ENCODE peak calls at places on chromosomes 6 and 20, in seven cellular contexts. One of them, this sample, is unnamed.

GRCh38 chr6:116764961-116765841 is at the start of gene FAM162B:
- DNase-seq in IMR-90: peak
- DNase-seq in GM12878: no peak
- DNase-seq in lung: no peak
- DNase-seq in RWPE1: peak
- DNase-seq in lower lobe of right lung: peak
- DNase-seq in AG04450: no peak
- DNase-seq in this sample: no peak

GRCh38 chr6:23180504-23181293 is 611.3 kb downstream of the HDGFL1 start:
- DNase-seq in IMR-90: peak
- DNase-seq in GM12878: no peak
- DNase-seq in lung: peak
- DNase-seq in RWPE1: no peak
- DNase-seq in lower lobe of right lung: peak
- DNase-seq in AG04450: peak
- DNase-seq in this sample: peak

GRCh38 chr6:42960243-42961019 is at the start of gene GNMT:
- DNase-seq in IMR-90: no peak
- DNase-seq in GM12878: no peak
- DNase-seq in lung: peak
- DNase-seq in RWPE1: peak
- DNase-seq in lower lobe of right lung: peak
- DNase-seq in AG04450: no peak
- DNase-seq in this sample: no peak

GRCh38 chr6:36523936-36524499 is 23.3 kb downstream of the STK38 start:
- DNase-seq in IMR-90: no peak
- DNase-seq in GM12878: no peak
- DNase-seq in lung: no peak
- DNase-seq in RWPE1: no peak
- DNase-seq in lower lobe of right lung: no peak
- DNase-seq in AG04450: no peak
- DNase-seq in this sample: no peak

GRCh38 chr6:156845447-156845846 is 68.3 kb downstream of the ARID1B start:
- DNase-seq in IMR-90: no peak
- DNase-seq in GM12878: no peak
- DNase-seq in lung: no peak
- DNase-seq in RWPE1: no peak
- DNase-seq in lower lobe of right lung: no peak
- DNase-seq in AG04450: no peak
- DNase-seq in this sample: no peak

GRCh38 chr20:33490023-33490933 is at the start of gene CBFA2T2:
- DNase-seq in IMR-90: peak
- DNase-seq in GM12878: no peak
- DNase-seq in lung: no peak
- DNase-seq in RWPE1: peak
- DNase-seq in lower lobe of right lung: peak
- DNase-seq in AG04450: peak
- DNase-seq in this sample: peak

GRCh38 chr6:51430610-51431009 is 611.9 kb downstream of the TFAP2B start:
- DNase-seq in IMR-90: no peak
- DNase-seq in GM12878: no peak
- DNase-seq in lung: no peak
- DNase-seq in RWPE1: no peak
- DNase-seq in lower lobe of right lung: no peak
- DNase-seq in AG04450: no peak
- DNase-seq in this sample: no peak

GRCh38 chr6:148440877-148441453 is 98.3 kb downstream of the SASH1 start:
- DNase-seq in IMR-90: peak
- DNase-seq in GM12878: no peak
- DNase-seq in lung: peak
- DNase-seq in RWPE1: peak
- DNase-seq in lower lobe of right lung: peak
- DNase-seq in AG04450: peak
- DNase-seq in this sample: no peak

GRCh38 chr6:44052419-44053011 is 74.7 kb downstream of the MRPL14 start:
- DNase-seq in IMR-90: peak
- DNase-seq in GM12878: no peak
- DNase-seq in lung: no peak
- DNase-seq in RWPE1: no peak
- DNase-seq in lower lobe of right lung: peak
- DNase-seq in AG04450: no peak
- DNase-seq in this sample: no peak

GRCh38 chr6:157282279-157282678 is 41.0 kb downstream of the TMEM242 start:
- DNase-seq in IMR-90: no peak
- DNase-seq in GM12878: no peak
- DNase-seq in lung: no peak
- DNase-seq in RWPE1: no peak
- DNase-seq in lower lobe of right lung: no peak
- DNase-seq in AG04450: no peak
- DNase-seq in this sample: no peak

GRCh38 chr6:149895702-149896310 is 2.1 kb downstream of the RAET1E start:
- DNase-seq in IMR-90: peak
- DNase-seq in GM12878: no peak
- DNase-seq in lung: peak
- DNase-seq in RWPE1: no peak
- DNase-seq in lower lobe of right lung: no peak
- DNase-seq in AG04450: no peak
- DNase-seq in this sample: no peak

GRCh38 chr6:24089741-24090140 is 36.3 kb upstream of the NRSN1 start:
- DNase-seq in IMR-90: no peak
- DNase-seq in GM12878: no peak
- DNase-seq in lung: no peak
- DNase-seq in RWPE1: no peak
- DNase-seq in lower lobe of right lung: no peak
- DNase-seq in AG04450: no peak
- DNase-seq in this sample: no peak

GRCh38 chr20:59723607-59724456 is 119.5 kb downstream of the PHACTR3 start:
- DNase-seq in IMR-90: no peak
- DNase-seq in GM12878: no peak
- DNase-seq in lung: no peak
- DNase-seq in RWPE1: no peak
- DNase-seq in lower lobe of right lung: no peak
- DNase-seq in AG04450: no peak
- DNase-seq in this sample: no peak

GRCh38 chr6:5525209-5525608 is 263.9 kb downstream of the FARS2 start:
- DNase-seq in IMR-90: peak
- DNase-seq in GM12878: no peak
- DNase-seq in lung: peak
- DNase-seq in RWPE1: no peak
- DNase-seq in lower lobe of right lung: no peak
- DNase-seq in AG04450: no peak
- DNase-seq in this sample: no peak

GRCh38 chr20:56504373-56505005 is 20.1 kb upstream of the FAM209A start:
- DNase-seq in IMR-90: no peak
- DNase-seq in GM12878: no peak
- DNase-seq in lung: no peak
- DNase-seq in RWPE1: no peak
- DNase-seq in lower lobe of right lung: no peak
- DNase-seq in AG04450: no peak
- DNase-seq in this sample: no peak

GRCh38 chr6:17493286-17493685 is 99.9 kb downstream of the CAP2 start:
- DNase-seq in IMR-90: peak
- DNase-seq in GM12878: no peak
- DNase-seq in lung: no peak
- DNase-seq in RWPE1: no peak
- DNase-seq in lower lobe of right lung: no peak
- DNase-seq in AG04450: peak
- DNase-seq in this sample: no peak

GRCh38 chr20:53937929-53938367 is 132.4 kb downstream of the BCAS1 start:
- DNase-seq in IMR-90: no peak
- DNase-seq in GM12878: no peak
- DNase-seq in lung: no peak
- DNase-seq in RWPE1: no peak
- DNase-seq in lower lobe of right lung: no peak
- DNase-seq in AG04450: no peak
- DNase-seq in this sample: no peak

GRCh38 chr6:26194774-26195375 is 107.6 kb downstream of the HFE start:
- DNase-seq in IMR-90: peak
- DNase-seq in GM12878: no peak
- DNase-seq in lung: no peak
- DNase-seq in RWPE1: no peak
- DNase-seq in lower lobe of right lung: no peak
- DNase-seq in AG04450: no peak
- DNase-seq in this sample: no peak

GRCh38 chr6:26193467-26194328 is 106.5 kb downstream of the HFE start:
- DNase-seq in IMR-90: no peak
- DNase-seq in GM12878: no peak
- DNase-seq in lung: no peak
- DNase-seq in RWPE1: no peak
- DNase-seq in lower lobe of right lung: no peak
- DNase-seq in AG04450: no peak
- DNase-seq in this sample: no peak

GRCh38 chr6:26195924-26196845 is 109.0 kb downstream of the HFE start:
- DNase-seq in IMR-90: peak
- DNase-seq in GM12878: no peak
- DNase-seq in lung: no peak
- DNase-seq in RWPE1: no peak
- DNase-seq in lower lobe of right lung: no peak
- DNase-seq in AG04450: no peak
- DNase-seq in this sample: no peak

GRCh38 chr6:26195376-26195923 is 108.2 kb downstream of the HFE start:
- DNase-seq in IMR-90: peak
- DNase-seq in GM12878: peak
- DNase-seq in lung: peak
- DNase-seq in RWPE1: peak
- DNase-seq in lower lobe of right lung: peak
- DNase-seq in AG04450: peak
- DNase-seq in this sample: peak

GRCh38 chr6:26194329-26194701 is 107.1 kb downstream of the HFE start:
- DNase-seq in IMR-90: no peak
- DNase-seq in GM12878: no peak
- DNase-seq in lung: no peak
- DNase-seq in RWPE1: no peak
- DNase-seq in lower lobe of right lung: no peak
- DNase-seq in AG04450: no peak
- DNase-seq in this sample: no peak
- H3K27ac ChIP-seq in IMR-90: no peak
- H3K27ac ChIP-seq in GM12878: peak
- H3K27ac ChIP-seq in lung: no peak
- H3K27ac ChIP-seq in RWPE1: no peak
- H3K27ac ChIP-seq in lower lobe of right lung: no peak
- H3K27ac ChIP-seq in AG04450: no peak
- H3K27ac ChIP-seq in this sample: no peak

GRCh38 chr20:62760536-62761057 is 35.7 kb upstream of the MRGBP start:
- DNase-seq in IMR-90: no peak
- DNase-seq in GM12878: no peak
- DNase-seq in lung: no peak
- DNase-seq in RWPE1: no peak
- DNase-seq in lower lobe of right lung: peak
- DNase-seq in AG04450: no peak
- DNase-seq in this sample: no peak
- H3K27ac ChIP-seq in IMR-90: no peak
- H3K27ac ChIP-seq in GM12878: no peak
- H3K27ac ChIP-seq in lung: no peak
- H3K27ac ChIP-seq in RWPE1: peak
- H3K27ac ChIP-seq in lower lobe of right lung: no peak
- H3K27ac ChIP-seq in AG04450: no peak
- H3K27ac ChIP-seq in this sample: no peak

DNA sequence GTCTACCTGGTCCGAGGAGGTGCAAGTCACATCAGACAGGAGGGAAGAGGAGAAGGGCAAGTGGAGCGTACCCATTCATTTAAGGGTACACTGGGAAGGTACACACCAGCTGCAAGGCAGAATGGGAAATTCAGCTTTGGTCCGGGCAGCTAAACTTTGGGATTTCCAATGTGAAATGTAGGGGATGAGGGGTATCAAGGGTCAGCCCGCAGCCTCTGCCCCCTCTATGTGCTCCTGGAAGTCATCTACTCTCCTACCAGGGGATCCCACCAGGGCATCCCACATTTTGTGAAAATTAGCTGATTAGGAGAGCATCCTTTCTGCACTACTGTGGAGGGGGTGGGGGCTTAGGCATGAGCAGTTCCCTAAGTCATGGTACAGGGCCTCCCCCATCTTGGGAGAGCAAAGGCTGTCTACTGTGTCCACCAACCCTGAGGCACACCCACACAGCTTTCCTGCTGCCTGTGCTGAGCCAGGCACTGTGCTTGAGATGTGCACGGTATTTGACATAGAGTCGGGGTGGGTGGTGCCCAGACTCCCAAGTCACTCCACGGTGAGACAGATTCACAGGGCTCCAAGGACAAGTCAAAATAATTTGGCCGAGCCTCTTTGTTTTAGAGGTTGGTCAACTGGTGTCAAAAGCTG is 189.1 kb upstream of the SULF2 start:
- DNase-seq in IMR-90: no peak
- DNase-seq in GM12878: no peak
- DNase-seq in lung: no peak
- DNase-seq in RWPE1: no peak
- DNase-seq in lower lobe of right lung: no peak
- DNase-seq in AG04450: no peak
- DNase-seq in this sample: no peak
- H3K27ac ChIP-seq in IMR-90: no peak
- H3K27ac ChIP-seq in GM12878: no peak
- H3K27ac ChIP-seq in lung: no peak
- H3K27ac ChIP-seq in RWPE1: no peak
- H3K27ac ChIP-seq in lower lobe of right lung: no peak
- H3K27ac ChIP-seq in AG04450: no peak
- H3K27ac ChIP-seq in this sample: no peak

GRCh38 chr20:63697357-63697867 is 960 bp downstream of the TNFRSF6B start:
- DNase-seq in IMR-90: no peak
- DNase-seq in GM12878: no peak
- DNase-seq in lung: no peak
- DNase-seq in RWPE1: peak
- DNase-seq in lower lobe of right lung: peak
- DNase-seq in AG04450: no peak
- DNase-seq in this sample: no peak
- H3K27ac ChIP-seq in IMR-90: no peak
- H3K27ac ChIP-seq in GM12878: no peak
- H3K27ac ChIP-seq in lung: peak
- H3K27ac ChIP-seq in RWPE1: peak
- H3K27ac ChIP-seq in lower lobe of right lung: peak
- H3K27ac ChIP-seq in AG04450: no peak
- H3K27ac ChIP-seq in this sample: no peak

GRCh38 chr6:133571681-133572080 is 317.2 kb upstream of the TCF21 start:
- DNase-seq in IMR-90: no peak
- DNase-seq in GM12878: no peak
- DNase-seq in lung: no peak
- DNase-seq in RWPE1: no peak
- DNase-seq in lower lobe of right lung: no peak
- DNase-seq in AG04450: no peak
- DNase-seq in this sample: no peak

GRCh38 chr6:133567656-133568055 is 321.3 kb upstream of the TCF21 start:
- DNase-seq in IMR-90: peak
- DNase-seq in GM12878: no peak
- DNase-seq in lung: no peak
- DNase-seq in RWPE1: no peak
- DNase-seq in lower lobe of right lung: no peak
- DNase-seq in AG04450: no peak
- DNase-seq in this sample: no peak

GRCh38 chr6:133568970-133569889 is 319.7 kb upstream of the TCF21 start:
- DNase-seq in IMR-90: peak
- DNase-seq in GM12878: no peak
- DNase-seq in lung: no peak
- DNase-seq in RWPE1: peak
- DNase-seq in lower lobe of right lung: no peak
- DNase-seq in AG04450: peak
- DNase-seq in this sample: peak
- H3K27ac ChIP-seq in IMR-90: peak
- H3K27ac ChIP-seq in GM12878: no peak
- H3K27ac ChIP-seq in lung: peak
- H3K27ac ChIP-seq in RWPE1: peak
- H3K27ac ChIP-seq in lower lobe of right lung: no peak
- H3K27ac ChIP-seq in AG04450: peak
- H3K27ac ChIP-seq in this sample: no peak